ENCODE peak calls at places on chromosomes 3 and 15, in four cellular contexts. X is Calu3, W is left cardiac atrium, Z is left lung. E is an unnamed sample.

GRCh38 chr15:33028495-33028894 is 166.0 kb downstream of the FMN1 start:
- DNase-seq in Z (no peak), X (no peak), W (no peak), E (no peak)

GRCh38 chr15:63560741-63561448 is 36.3 kb upstream of the FBXL22 start:
- DNase-seq in W (no peak), Z (no peak), X (no peak), E (no peak)

GRCh38 chr3:144039661-144040060 is 68.0 kb downstream of the DIPK2A start:
- DNase-seq in Z (no peak), W (no peak), X (no peak), E (no peak)

GRCh38 chr3:58027704-58028317 is 19.6 kb downstream of the FLNB start:
- DNase-seq in X (no peak), Z (no peak), W (no peak), E (no peak)

GRCh38 chr3:48370330-48370708 is 1.7 kb upstream of the FBXW12 start:
- DNase-seq in W (no peak), X (no peak), Z (no peak), E (no peak)

GRCh38 chr15:25240461-25241021 is 198.3 kb downstream of the UBE3A start:
- DNase-seq in W (peak), X (no peak), Z (peak), E (peak)

GRCh38 chr15:38598749-38599148 is 34.1 kb upstream of the RASGRP1 start:
- DNase-seq in W (no peak), X (no peak), Z (no peak), E (no peak)

GRCh38 chr3:122410111-122410510 is 5.8 kb downstream of the WDR5B start:
- DNase-seq in W (no peak), X (no peak), Z (no peak), E (no peak)

GRCh38 chr3:20041197-20041780 is 1.0 kb downstream of the KAT2B start:
- DNase-seq in Z (peak), X (peak), W (peak), E (peak)

GRCh38 chr15:20642054-20642767 is 100.6 kb upstream of the GOLGA6L6 start:
- DNase-seq in X (no peak), Z (no peak), W (no peak), E (no peak)

GRCh38 chr3:71186816-71187215 is 396.7 kb downstream of the FOXP1 start:
- DNase-seq in Z (no peak), W (no peak), X (no peak), E (no peak)